ENCODE peak calls at places on chromosomes 1 and 21, in ten cellular contexts. R, J, K, A, U, Q, L, H, M and F are unnamed samples.

GRCh38 chr1:230303069-230303468 is 123.1 kb downstream of the PGBD5 start:
- DNase-seq in R (no peak), J (no peak), K (no peak), A (no peak), U (no peak), Q (no peak), L (no peak), H (no peak), M (no peak), F (no peak)

GRCh38 chr1:218867941-218868656 is 305.6 kb upstream of the LYPLAL1 start:
- DNase-seq in R (no peak), J (no peak), K (no peak), A (no peak), U (no peak), Q (no peak), L (no peak), H (no peak), M (no peak), F (no peak)

GRCh38 chr1:111161843-111162242 is 21.8 kb downstream of the CEPT1 start:
- DNase-seq in R (peak; percentile 20), J (no peak), K (no peak), A (no peak), U (no peak), Q (no peak), L (no peak), H (no peak), M (no peak), F (no peak)

GRCh38 chr1:20357796-20358195 is 67.1 kb downstream of the VWA5B1 start:
- DNase-seq in R (no peak), J (no peak), K (no peak), A (no peak), U (no peak), Q (no peak), L (no peak), H (no peak), M (no peak), F (no peak)

GRCh38 chr1:53237638-53238037 is 680 bp downstream of the MAGOH start:
- DNase-seq in R (no peak), J (no peak), K (no peak), A (no peak), U (no peak), Q (no peak), L (no peak), H (no peak), M (no peak), F (no peak)

GRCh38 chr1:116122955-116123757 is 12.0 kb downstream of the MAB21L3 start:
- DNase-seq in R (peak; percentile 94), J (peak; percentile 71), K (no peak), A (peak; percentile 92), U (peak; percentile 47), Q (no peak), L (no peak), H (no peak), M (no peak), F (no peak)

GRCh38 chr1:76682152-76682551 is 185.1 kb upstream of the ST6GALNAC5 start:
- DNase-seq in R (no peak), J (no peak), K (no peak), A (no peak), U (no peak), Q (no peak), L (no peak), H (no peak), M (no peak), F (no peak)

GRCh38 chr21:16569679-16570078 is 839.9 kb downstream of the USP25 start:
- DNase-seq in R (no peak), J (no peak), K (no peak), A (no peak), U (no peak), Q (no peak), L (no peak), H (no peak), M (no peak), F (no peak)

GRCh38 chr1:147924813-147925212 is 3.4 kb upstream of the GPR89B start:
- DNase-seq in R (no peak), J (no peak), K (no peak), A (no peak), U (no peak), Q (no peak), L (no peak), H (no peak), M (no peak), F (no peak)

GRCh38 chr1:162003061-162003824 is 20.4 kb downstream of the OLFML2B start:
- DNase-seq in R (peak; percentile 96), J (peak; percentile 87), K (no peak), A (peak; percentile 99), U (peak; percentile 84), Q (no peak), L (peak; percentile 70), H (no peak), M (no peak), F (no peak)

GRCh38 chr21:46092811-46093667 is 4.9 kb upstream of the COL6A2 start:
- DNase-seq in R (no peak), J (no peak), K (no peak), A (no peak), U (no peak), Q (peak; percentile 8), L (no peak), H (no peak), M (no peak), F (no peak)

GRCh38 chr1:219041141-219041540 is 132.5 kb upstream of the LYPLAL1 start:
- DNase-seq in R (peak; percentile 89), J (peak; percentile 80), K (no peak), A (peak; percentile 53), U (peak; percentile 48), Q (no peak), L (peak; percentile 66), H (no peak), M (no peak), F (no peak)

GRCh38 chr1:23210351-23210785 is 6.9 kb downstream of the HTR1D start:
- DNase-seq in R (no peak), J (no peak), K (no peak), A (peak; percentile 52), U (no peak), Q (no peak), L (no peak), H (no peak), M (no peak), F (no peak)

GRCh38 chr21:45950740-45951515 is 30.6 kb upstream of the COL6A1 start:
- DNase-seq in R (peak; percentile 64), J (peak; percentile 43), K (peak; percentile 44), A (peak; percentile 76), U (no peak), Q (no peak), L (no peak), H (no peak), M (no peak), F (no peak)

GRCh38 chr1:228095161-228095560 is 8.0 kb downstream of the C1orf35 start:
- DNase-seq in R (no peak), J (no peak), K (no peak), A (no peak), U (no peak), Q (no peak), L (no peak), H (no peak), M (no peak), F (no peak)

GRCh38 chr1:16145988-16146887 is 9.6 kb downstream of the EPHA2 start:
- DNase-seq in R (peak; percentile 78), J (peak; percentile 99), K (peak; percentile 61), A (peak; percentile 89), U (peak; percentile 94), Q (no peak), L (peak; percentile 80), H (peak; percentile 90), M (no peak), F (no peak)
- H3K27ac ChIP-seq in R (peak overlapping the region; percentile 97), J (peak overlapping the region; percentile 95), K (peak overlapping the region; percentile 69), A (peak overlapping the region; percentile 97), U (peak overlapping the region; percentile 98), Q (no peak overlapping the region), L (peak overlapping the region; percentile 97), H (peak overlapping the region; percentile 98), M (peak overlapping the region; percentile 91), F (no peak overlapping the region)

DNA sequence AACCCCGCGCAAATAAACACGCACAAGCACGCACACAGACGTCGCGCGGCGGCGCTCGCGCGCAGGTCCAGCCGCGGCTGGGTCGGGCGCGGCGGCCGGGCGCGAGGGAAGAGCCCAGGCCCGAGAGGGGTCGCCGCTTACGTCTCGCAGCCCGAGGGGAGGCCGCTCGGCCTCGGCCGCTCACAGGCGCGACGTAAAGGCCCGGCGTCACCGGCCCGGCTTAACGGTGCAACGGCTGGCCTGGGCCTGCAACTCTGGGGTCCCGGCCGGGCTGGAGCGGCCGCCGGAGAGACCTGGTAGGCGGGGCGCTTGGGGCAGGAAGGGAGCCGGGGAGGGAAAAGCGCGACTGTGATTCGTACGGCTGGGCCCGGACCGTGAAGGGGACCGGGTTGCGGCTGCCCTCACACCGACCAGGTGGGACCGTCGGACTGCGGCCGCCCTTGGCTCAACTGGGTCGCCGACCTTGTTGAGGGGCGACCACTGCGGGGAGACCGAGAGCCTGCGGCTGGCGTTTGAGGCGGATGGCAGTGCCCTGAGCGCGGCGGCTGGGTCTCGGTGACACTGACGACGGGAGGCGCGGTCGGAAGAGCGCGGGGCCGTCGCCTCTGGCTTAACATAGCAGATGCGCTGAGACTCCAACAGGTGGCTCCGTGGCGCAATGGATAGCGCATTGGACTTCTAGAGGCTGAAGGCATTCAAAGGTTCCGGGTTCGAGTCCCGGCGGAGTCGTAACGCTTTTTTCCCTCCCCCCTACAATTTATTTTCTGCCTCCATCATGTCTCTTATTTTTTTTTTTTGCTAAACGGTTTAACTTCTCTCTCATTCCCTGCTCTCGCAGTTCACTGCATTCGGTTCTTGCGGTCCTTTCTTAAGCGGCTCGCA is 31.8 kb downstream of the DNTTIP2 start:
- DNase-seq in R (peak; percentile 91), J (peak; percentile 85), K (peak; percentile 89), A (peak; percentile 93), U (peak; percentile 94), Q (peak; percentile 79), L (peak; percentile 66), H (peak; percentile 91), M (peak; percentile 30), F (peak; percentile 60)
- H3K27ac ChIP-seq in R (peak overlapping the region; percentile 88), J (peak overlapping the region; percentile 84), K (peak overlapping the region; percentile 97), A (peak overlapping the region; percentile 93), U (peak overlapping the region; percentile 82), Q (peak overlapping the region; percentile 96), L (peak overlapping the region; percentile 89), H (peak overlapping the region; percentile 86), M (peak overlapping the region; percentile 95), F (peak overlapping the region; percentile 88)

GRCh38 chr1:31675161-31675560 is 28.7 kb downstream of the COL16A1 start:
- DNase-seq in R (no peak), J (no peak), K (no peak), A (no peak), U (no peak), Q (no peak), L (no peak), H (peak; percentile 74), M (no peak), F (no peak)
- H3K27ac ChIP-seq in R (no peak overlapping the region), J (no peak overlapping the region), K (no peak overlapping the region), A (no peak overlapping the region), U (no peak overlapping the region), Q (no peak overlapping the region), L (no peak overlapping the region), H (peak overlapping the region; percentile 91), M (no peak overlapping the region), F (no peak overlapping the region)

DNA sequence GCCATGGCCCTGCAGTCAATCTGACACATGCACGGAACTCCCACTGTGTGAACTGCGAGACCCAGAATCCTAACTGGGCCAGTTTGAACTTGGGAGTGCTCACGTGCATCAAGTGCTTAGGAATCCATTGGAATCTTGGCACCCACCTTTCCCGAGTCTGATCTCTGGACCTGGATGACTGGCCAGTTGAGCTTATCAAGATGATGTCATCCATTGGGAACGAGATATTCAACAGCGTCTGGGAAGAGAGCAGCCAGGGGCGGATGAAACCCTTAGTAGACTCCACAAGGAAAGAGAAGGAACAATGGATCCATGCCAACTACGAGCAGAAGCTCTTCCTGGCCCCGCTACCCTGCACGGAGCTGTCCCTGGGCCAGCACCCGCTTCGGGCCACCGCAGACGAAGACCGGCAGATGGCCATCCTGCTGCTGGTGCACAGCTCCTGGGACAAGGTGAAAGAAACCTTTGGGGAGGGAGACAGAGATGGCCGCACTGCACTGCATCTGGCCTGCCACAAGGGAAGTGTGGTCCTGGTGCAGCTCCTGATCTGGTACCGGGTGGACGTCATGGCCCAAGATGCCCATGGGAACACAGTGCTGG is 3.1 kb upstream of the TDRD5 start:
- DNase-seq in R (no peak), J (no peak), K (no peak), A (no peak), U (no peak), Q (no peak), L (no peak), H (no peak), M (no peak), F (no peak)
- H3K27ac ChIP-seq in R (no peak overlapping the region), J (no peak overlapping the region), K (no peak overlapping the region), A (no peak overlapping the region), U (no peak overlapping the region), Q (no peak overlapping the region), L (no peak overlapping the region), H (no peak overlapping the region), M (no peak overlapping the region), F (no peak overlapping the region)